ENCODE peak calls at places on chromosomes 12 and 14, in seven cellular contexts. D is activated T-helper 1 cell treated with anti-CD3 and anti-CD28 coated beads, Interleukin-2, amount 50 U/mL, for 16 hours; I is NCI-H1092 treated with DMSO at 0.1 percent for 48 hours; L is mucosa of descending colon; S is stimulated activated CD8-positive, alpha-beta memory T cell treated with anti-CD3 and anti-CD28 coated beads, Interleukin-15, amount 100 ng/mL, for 24 hours; Y is fibroblast of mammary gland; X is activated CD8-positive, alpha-beta memory T cell treated with anti-CD3 and anti-CD28 coated beads for 24 hours. G is an unnamed sample.

GRCh38 chr14:99772371-99773283 is 20.6 kb upstream of the EML1 start:
- DNase-seq in D (no peak), I (no peak), L (no peak), S (no peak), Y (no peak), X (no peak), G (no peak)

GRCh38 chr12:81257952-81258551 is 180.2 kb downstream of the ACSS3 start:
- DNase-seq in D (no peak), I (peak; percentile 71), L (no peak), S (no peak), Y (peak; percentile 62), X (no peak), G (no peak)

GRCh38 chr12:48388430-48388829 is 37.7 kb upstream of the ZNF641 start:
- DNase-seq in D (no peak), I (no peak), L (no peak), S (no peak), Y (peak; percentile 57), X (no peak), G (no peak)

GRCh38 chr12:89156862-89157262 is 195.4 kb downstream of the DUSP6 start:
- DNase-seq in D (no peak), I (no peak), L (no peak), S (no peak), Y (peak; percentile 86), X (no peak), G (no peak)

GRCh38 chr12:5000658-5001390 is 42.9 kb upstream of the KCNA5 start:
- DNase-seq in D (no peak), I (no peak), L (no peak), S (no peak), Y (no peak), X (no peak), G (no peak)

GRCh38 chr14:23618415-23618988 is 17.7 kb upstream of the DHRS2 start:
- DNase-seq in D (no peak), I (no peak), L (no peak), S (no peak), Y (no peak), X (no peak), G (no peak)

GRCh38 chr14:53430870-53431269 is 277.7 kb upstream of the DDHD1 start:
- DNase-seq in D (no peak), I (no peak), L (no peak), S (no peak), Y (no peak), X (no peak), G (no peak)

GRCh38 chr12:119613319-119613936 is 19.9 kb downstream of the TMEM233 start:
- DNase-seq in D (no peak), I (no peak), L (no peak), S (no peak), Y (peak; percentile 53), X (no peak), G (no peak)

GRCh38 chr12:108980831-108981618 is 39.8 kb downstream of the SVOP start:
- DNase-seq in D (no peak), I (no peak), L (no peak), S (no peak), Y (peak; percentile 33), X (no peak), G (no peak)

GRCh38 chr12:24615967-24616411 is 332.9 kb downstream of the BCAT1 start:
- DNase-seq in D (no peak), I (no peak), L (no peak), S (no peak), Y (peak; percentile 20), X (no peak), G (no peak)

GRCh38 chr14:50475460-50475859 is 56.9 kb downstream of the MAP4K5 start:
- DNase-seq in D (no peak), I (no peak), L (no peak), S (no peak), Y (peak; percentile 29), X (no peak), G (no peak)

GRCh38 chr12:104596128-104596799 is 139.5 kb downstream of the CHST11 start:
- DNase-seq in D (no peak), I (no peak), L (no peak), S (no peak), Y (peak; percentile 99), X (no peak), G (peak; percentile 49)

GRCh38 chr12:115506822-115507629 is 770.5 kb downstream of the MED13L start:
- DNase-seq in D (no peak), I (no peak), L (no peak), S (no peak), Y (peak; percentile 18), X (no peak), G (no peak)

GRCh38 chr14:34023824-34024767 is 73.2 kb upstream of the EGLN3 start:
- DNase-seq in D (no peak), I (no peak), L (no peak), S (no peak), Y (no peak), X (no peak), G (peak; percentile 13)

GRCh38 chr12:113388351-113388750 is 15.3 kb downstream of the SDS start:
- DNase-seq in D (no peak), I (no peak), L (no peak), S (no peak), Y (no peak), X (no peak), G (no peak)

GRCh38 chr12:122182887-122183587 is at the start of gene LRRC43:
- DNase-seq in D (no peak), I (peak; percentile 42), L (peak; percentile 62), S (no peak), Y (no peak), X (peak; percentile 72), G (peak; percentile 41)

GRCh38 chr12:7058163-7058845 is 2.2 kb upstream of the C1S start:
- DNase-seq in D (no peak), I (no peak), L (no peak), S (no peak), Y (no peak), X (no peak), G (no peak)

GRCh38 chr14:78327426-78328210 is 157.4 kb downstream of the NRXN3 start:
- DNase-seq in D (no peak), I (no peak), L (no peak), S (no peak), Y (peak; percentile 29), X (no peak), G (no peak)

GRCh38 chr12:109308534-109309440 is at the start of gene FOXN4:
- DNase-seq in D (no peak), I (peak; percentile 37), L (no peak), S (no peak), Y (no peak), X (no peak), G (no peak)

GRCh38 chr12:120766569-120766965 is 40.9 kb downstream of the ACADS start:
- DNase-seq in D (no peak), I (no peak), L (no peak), S (no peak), Y (no peak), X (no peak), G (no peak)

GRCh38 chr12:131050463-131051154 is 96.9 kb downstream of the ADGRD1 start:
- DNase-seq in D (no peak), I (no peak), L (peak; percentile 34), S (no peak), Y (no peak), X (no peak), G (no peak)

GRCh38 chr14:22338381-22338780 is 250.6 kb downstream of the DAD1 start:
- DNase-seq in D (no peak), I (no peak), L (no peak), S (no peak), Y (no peak), X (no peak), G (no peak)

GRCh38 chr12:9625019-9625418 is 17.3 kb upstream of the KLRB1 start:
- DNase-seq in D (no peak), I (no peak), L (no peak), S (no peak), Y (no peak), X (no peak), G (no peak)

GRCh38 chr14:82657186-82657675 is 1123.6 kb upstream of the SEL1L start:
- DNase-seq in D (no peak), I (no peak), L (no peak), S (no peak), Y (no peak), X (no peak), G (no peak)

GRCh38 chr12:65156366-65156831 is 13.0 kb upstream of the LEMD3 start:
- DNase-seq in D (no peak), I (no peak), L (no peak), S (no peak), Y (peak; percentile 8), X (no peak), G (no peak)

GRCh38 chr14:31659278-31659677 is 98.1 kb downstream of the NUBPL start:
- DNase-seq in D (no peak), I (no peak), L (no peak), S (no peak), Y (no peak), X (no peak), G (no peak)

GRCh38 chr12:31362759-31363415 is 36.9 kb upstream of the SINHCAF start:
- DNase-seq in D (no peak), I (no peak), L (peak; percentile 63), S (no peak), Y (no peak), X (peak; percentile 54), G (no peak)

GRCh38 chr12:54749191-54749818 is 101.1 kb upstream of the DCD start:
- DNase-seq in D (peak; percentile 2), I (peak; percentile 68), L (no peak), S (no peak), Y (peak; percentile 57), X (no peak), G (peak; percentile 28)